ENCODE peak calls at places on chromosomes 6 and 20, in seven cellular contexts. One of them, this sample, is unnamed.

GRCh38 chr6:113347420-113347819 is 509.7 kb upstream of the MARCKS start:
- DNase-seq in neuronal stem cell: no peak
- DNase-seq in IMR-90: peak
- DNase-seq in H1: no peak
- DNase-seq in mesenchymal stem cell: peak
- DNase-seq in H9: no peak
- DNase-seq in trophoblast cell: no peak
- DNase-seq in this sample: peak

GRCh38 chr6:31738048-31738979 is 1.5 kb upstream of the MSH5 start:
- DNase-seq in neuronal stem cell: peak
- DNase-seq in IMR-90: peak
- DNase-seq in H1: no peak
- DNase-seq in mesenchymal stem cell: peak
- DNase-seq in H9: peak
- DNase-seq in trophoblast cell: no peak
- DNase-seq in this sample: peak

GRCh38 chr6:15505463-15505918 is 157.3 kb downstream of the DTNBP1 start:
- DNase-seq in neuronal stem cell: no peak
- DNase-seq in IMR-90: no peak
- DNase-seq in H1: no peak
- DNase-seq in mesenchymal stem cell: no peak
- DNase-seq in H9: no peak
- DNase-seq in trophoblast cell: no peak
- DNase-seq in this sample: no peak

GRCh38 chr6:12572884-12573824 is 143.4 kb upstream of the PHACTR1 start:
- DNase-seq in neuronal stem cell: no peak
- DNase-seq in IMR-90: peak
- DNase-seq in H1: no peak
- DNase-seq in mesenchymal stem cell: peak
- DNase-seq in H9: peak
- DNase-seq in trophoblast cell: no peak
- DNase-seq in this sample: peak

GRCh38 chr6:23089981-23090380 is 520.6 kb downstream of the HDGFL1 start:
- DNase-seq in neuronal stem cell: no peak
- DNase-seq in IMR-90: no peak
- DNase-seq in H1: no peak
- DNase-seq in mesenchymal stem cell: no peak
- DNase-seq in H9: no peak
- DNase-seq in trophoblast cell: no peak
- DNase-seq in this sample: no peak

GRCh38 chr6:57173056-57173885 is 1.1 kb downstream of the BAG2 start:
- DNase-seq in neuronal stem cell: no peak
- DNase-seq in IMR-90: peak
- DNase-seq in H1: no peak
- DNase-seq in mesenchymal stem cell: peak
- DNase-seq in H9: peak
- DNase-seq in trophoblast cell: no peak
- DNase-seq in this sample: peak

GRCh38 chr6:170108890-170109587 is 181.8 kb downstream of the DLL1 start:
- DNase-seq in neuronal stem cell: no peak
- DNase-seq in IMR-90: no peak
- DNase-seq in H1: peak
- DNase-seq in mesenchymal stem cell: no peak
- DNase-seq in H9: no peak
- DNase-seq in trophoblast cell: no peak
- DNase-seq in this sample: no peak

GRCh38 chr6:108454356-108454755 is 106.4 kb upstream of the FOXO3 start:
- DNase-seq in neuronal stem cell: no peak
- DNase-seq in IMR-90: no peak
- DNase-seq in H1: no peak
- DNase-seq in mesenchymal stem cell: no peak
- DNase-seq in H9: no peak
- DNase-seq in trophoblast cell: no peak
- DNase-seq in this sample: no peak

DNA sequence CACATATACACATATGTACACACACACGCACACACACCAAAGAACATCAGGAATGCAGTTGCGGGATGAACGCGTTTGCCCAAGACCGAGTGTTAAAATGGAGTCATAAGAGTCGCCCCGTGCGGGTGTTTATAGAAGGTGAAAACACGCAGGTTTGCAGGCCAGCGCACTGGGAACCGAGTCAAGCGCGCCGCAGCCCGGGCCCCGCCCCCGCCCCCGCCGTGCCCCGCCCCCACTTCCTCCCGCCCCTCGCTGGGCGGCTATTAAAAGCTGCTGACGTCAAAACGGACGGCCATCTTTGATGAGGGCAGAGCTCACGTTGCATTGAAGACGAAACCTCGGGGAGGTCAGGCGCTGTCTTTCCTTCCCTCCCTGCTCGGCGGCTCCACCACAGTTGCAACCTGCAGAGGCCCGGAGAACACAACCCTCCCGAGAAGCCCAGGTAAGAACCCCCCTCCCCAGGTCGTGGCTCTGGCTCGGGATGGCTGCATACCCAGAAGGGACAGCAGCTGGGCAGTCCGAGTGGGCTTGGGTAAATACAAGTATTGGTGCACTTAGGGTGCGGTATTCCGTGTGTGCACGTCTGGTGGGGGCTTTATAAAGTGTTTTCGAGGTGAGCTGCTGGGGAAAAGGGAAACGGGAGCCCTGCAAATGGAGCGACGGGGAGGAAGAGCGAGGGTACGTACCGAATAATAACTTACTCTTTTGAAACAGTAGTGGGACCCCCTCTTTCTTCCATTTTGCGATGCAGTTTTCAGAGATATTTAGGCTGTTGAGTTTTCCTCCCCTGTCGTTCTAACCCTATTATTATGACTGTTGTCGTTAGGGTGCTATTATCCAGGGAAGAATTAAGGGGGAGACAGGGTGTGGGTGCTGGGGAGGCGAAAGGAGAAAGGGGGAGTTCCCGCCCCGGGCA is at the start of gene SNAP25:
- DNase-seq in neuronal stem cell: peak
- DNase-seq in IMR-90: peak
- DNase-seq in H1: peak
- DNase-seq in mesenchymal stem cell: peak
- DNase-seq in H9: peak
- DNase-seq in trophoblast cell: no peak
- DNase-seq in this sample: peak
- H3K18ac ChIP-seq in neuronal stem cell: peak
- H3K18ac ChIP-seq in IMR-90: peak
- H3K18ac ChIP-seq in H1: peak
- H3K18ac ChIP-seq in mesenchymal stem cell: peak
- H3K18ac ChIP-seq in H9: peak
- H3K18ac ChIP-seq in trophoblast cell: peak
- H3K18ac ChIP-seq in this sample: peak

DNA sequence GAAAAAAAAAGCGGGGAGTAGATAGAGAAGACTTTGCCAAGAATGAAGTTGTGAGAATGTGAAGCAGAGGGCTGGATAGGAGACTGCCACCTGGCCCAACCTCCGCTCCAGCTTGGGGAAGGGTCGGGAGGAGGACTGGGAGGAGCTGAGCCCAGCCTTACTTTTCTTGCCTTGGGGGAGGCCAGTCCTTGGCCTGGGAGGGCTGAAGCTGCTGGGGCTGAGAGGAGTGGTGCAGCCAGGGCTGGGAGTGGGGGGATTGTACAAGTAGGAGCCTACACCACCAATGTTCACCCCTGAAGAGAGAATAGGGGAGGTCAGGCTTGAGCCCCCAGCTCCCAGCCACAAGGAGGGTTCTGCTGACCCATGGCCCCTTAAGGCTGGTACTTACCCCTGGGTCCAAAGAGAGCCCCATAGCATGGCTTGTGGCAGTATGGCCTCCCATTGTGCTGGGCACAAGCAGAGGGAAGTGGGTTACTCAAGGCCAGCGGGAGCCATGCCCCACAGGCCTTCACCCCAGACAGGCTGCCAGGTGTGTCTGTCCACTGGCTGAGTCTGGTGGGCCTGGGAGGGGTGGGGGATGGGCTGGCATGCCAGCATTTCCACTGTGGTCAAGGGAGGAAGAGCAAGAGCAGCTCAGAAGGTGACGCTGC is 1.1 kb downstream of the CRIP3 start:
- DNase-seq in neuronal stem cell: no peak
- DNase-seq in IMR-90: no peak
- DNase-seq in H1: no peak
- DNase-seq in mesenchymal stem cell: no peak
- DNase-seq in H9: no peak
- DNase-seq in trophoblast cell: no peak
- DNase-seq in this sample: no peak
- H3K4me2 ChIP-seq in neuronal stem cell: peak
- H3K4me2 ChIP-seq in IMR-90: no peak
- H3K4me2 ChIP-seq in H1: peak
- H3K4me2 ChIP-seq in mesenchymal stem cell: no peak
- H3K4me2 ChIP-seq in H9: peak
- H3K4me2 ChIP-seq in trophoblast cell: no peak
- H3K4me2 ChIP-seq in this sample: no peak

GRCh38 chr20:1310506-1311190 is 18.3 kb downstream of the SDCBP2 start:
- DNase-seq in neuronal stem cell: no peak
- DNase-seq in IMR-90: no peak
- DNase-seq in H1: no peak
- DNase-seq in mesenchymal stem cell: no peak
- DNase-seq in H9: no peak
- DNase-seq in trophoblast cell: no peak
- DNase-seq in this sample: no peak
- H2BK5ac ChIP-seq in neuronal stem cell: no peak
- H2BK5ac ChIP-seq in IMR-90: no peak
- H2BK5ac ChIP-seq in H1: no peak
- H2BK5ac ChIP-seq in mesenchymal stem cell: no peak
- H2BK5ac ChIP-seq in H9: no peak
- H2BK5ac ChIP-seq in trophoblast cell: no peak
- H2BK5ac ChIP-seq in this sample: no peak

GRCh38 chr20:22781869-22782268 is 197.5 kb upstream of the FOXA2 start:
- DNase-seq in neuronal stem cell: no peak
- DNase-seq in IMR-90: no peak
- DNase-seq in H1: no peak
- DNase-seq in mesenchymal stem cell: no peak
- DNase-seq in H9: no peak
- DNase-seq in trophoblast cell: no peak
- DNase-seq in this sample: no peak
- H3K18ac ChIP-seq in neuronal stem cell: no peak
- H3K18ac ChIP-seq in IMR-90: no peak
- H3K18ac ChIP-seq in H1: no peak
- H3K18ac ChIP-seq in mesenchymal stem cell: no peak
- H3K18ac ChIP-seq in H9: no peak
- H3K18ac ChIP-seq in trophoblast cell: no peak
- H3K18ac ChIP-seq in this sample: no peak

DNA sequence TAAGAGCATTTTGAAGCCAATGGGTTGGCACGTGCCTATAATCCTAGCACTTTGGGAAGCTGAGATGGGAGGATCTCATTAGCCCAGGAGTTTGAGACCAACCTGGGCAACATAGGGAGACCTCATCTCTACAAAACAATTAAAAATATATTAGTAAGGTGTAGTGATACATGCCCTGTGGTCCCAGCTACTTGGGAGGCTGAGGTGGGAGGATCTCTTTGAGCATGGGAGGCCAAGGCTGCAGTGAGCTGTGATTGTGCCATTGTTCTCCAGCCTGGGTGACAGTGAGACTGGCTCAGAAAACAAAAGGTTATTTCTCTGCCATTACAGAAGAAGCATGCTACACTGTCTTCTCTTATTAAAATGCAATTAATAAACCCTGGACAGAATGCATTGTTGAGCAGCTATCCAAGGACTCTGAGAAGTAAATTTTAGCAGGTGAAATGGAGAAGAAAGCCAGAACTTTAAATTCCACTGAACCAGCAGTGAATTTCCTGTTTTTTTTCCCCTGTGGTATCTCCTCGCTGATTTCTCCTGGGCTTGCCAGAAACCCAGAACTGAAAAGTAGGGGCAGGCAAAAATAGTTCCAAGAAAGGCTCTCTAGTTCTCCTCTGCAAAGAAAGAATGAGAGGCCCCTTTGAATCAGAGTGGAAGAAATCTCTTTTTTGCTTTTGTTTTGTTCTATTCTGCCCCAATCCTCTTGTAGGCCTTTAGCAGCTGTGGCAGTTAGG is 8.4 kb downstream of the AMD1 start:
- DNase-seq in neuronal stem cell: no peak
- DNase-seq in IMR-90: no peak
- DNase-seq in H1: no peak
- DNase-seq in mesenchymal stem cell: no peak
- DNase-seq in H9: no peak
- DNase-seq in trophoblast cell: no peak
- DNase-seq in this sample: no peak
- H3K4me2 ChIP-seq in neuronal stem cell: no peak
- H3K4me2 ChIP-seq in IMR-90: no peak
- H3K4me2 ChIP-seq in H1: peak
- H3K4me2 ChIP-seq in mesenchymal stem cell: no peak
- H3K4me2 ChIP-seq in H9: no peak
- H3K4me2 ChIP-seq in trophoblast cell: no peak
- H3K4me2 ChIP-seq in this sample: no peak

DNA sequence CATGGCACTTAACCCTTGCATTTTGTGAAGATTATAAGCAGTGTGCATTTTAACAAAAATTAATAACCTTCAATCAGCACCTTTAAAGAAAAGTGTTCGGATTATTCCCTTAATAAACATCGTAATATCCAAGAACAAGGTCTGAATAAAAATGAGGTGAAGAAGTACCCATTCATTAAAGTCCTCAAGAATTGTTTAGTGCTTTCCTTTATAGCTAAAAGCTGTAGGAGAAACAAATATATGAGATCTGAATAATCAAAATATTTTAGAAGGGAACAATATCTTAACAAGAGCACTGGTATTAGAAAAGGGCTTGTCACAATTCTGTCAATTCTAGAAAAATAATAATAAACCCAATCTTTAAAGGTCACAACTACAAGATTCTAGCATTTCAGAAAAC is 167.7 kb upstream of the SUPT3H start:
- DNase-seq in neuronal stem cell: no peak
- DNase-seq in IMR-90: no peak
- DNase-seq in H1: no peak
- DNase-seq in mesenchymal stem cell: no peak
- DNase-seq in H9: no peak
- DNase-seq in trophoblast cell: no peak
- DNase-seq in this sample: no peak
- H2BK5ac ChIP-seq in neuronal stem cell: no peak
- H2BK5ac ChIP-seq in IMR-90: no peak
- H2BK5ac ChIP-seq in H1: no peak
- H2BK5ac ChIP-seq in mesenchymal stem cell: no peak
- H2BK5ac ChIP-seq in H9: no peak
- H2BK5ac ChIP-seq in trophoblast cell: no peak
- H2BK5ac ChIP-seq in this sample: no peak

GRCh38 chr20:34318609-34319443 is 15.7 kb upstream of the AHCY start:
- DNase-seq in neuronal stem cell: no peak
- DNase-seq in IMR-90: no peak
- DNase-seq in H1: no peak
- DNase-seq in mesenchymal stem cell: no peak
- DNase-seq in H9: no peak
- DNase-seq in trophoblast cell: no peak
- DNase-seq in this sample: no peak

GRCh38 chr20:34320861-34321260 is 17.7 kb upstream of the AHCY start:
- DNase-seq in neuronal stem cell: no peak
- DNase-seq in IMR-90: no peak
- DNase-seq in H1: no peak
- DNase-seq in mesenchymal stem cell: no peak
- DNase-seq in H9: no peak
- DNase-seq in trophoblast cell: no peak
- DNase-seq in this sample: no peak

GRCh38 chr20:34324541-34324940 is 21.4 kb upstream of the AHCY start:
- DNase-seq in neuronal stem cell: no peak
- DNase-seq in IMR-90: no peak
- DNase-seq in H1: no peak
- DNase-seq in mesenchymal stem cell: no peak
- DNase-seq in H9: no peak
- DNase-seq in trophoblast cell: no peak
- DNase-seq in this sample: peak

GRCh38 chr20:34322267-34323105 is 19.3 kb upstream of the AHCY start:
- DNase-seq in neuronal stem cell: no peak
- DNase-seq in IMR-90: no peak
- DNase-seq in H1: no peak
- DNase-seq in mesenchymal stem cell: no peak
- DNase-seq in H9: no peak
- DNase-seq in trophoblast cell: no peak
- DNase-seq in this sample: peak
- H3K18ac ChIP-seq in neuronal stem cell: no peak
- H3K18ac ChIP-seq in IMR-90: no peak
- H3K18ac ChIP-seq in H1: no peak
- H3K18ac ChIP-seq in mesenchymal stem cell: no peak
- H3K18ac ChIP-seq in H9: no peak
- H3K18ac ChIP-seq in trophoblast cell: no peak
- H3K18ac ChIP-seq in this sample: peak

This sample was measured in mesendoderm.